ENCODE peak calls at places on chromosomes 4 and X, in eight cellular contexts. R, C, Z, G, M, Q, D and S are unnamed samples.

GRCh38 chr4:29734785-29735184 is 985.4 kb upstream of the PCDH7 start:
- DNase-seq in R (no peak), C (no peak), Z (no peak), G (no peak), M (no peak), Q (no peak), D (no peak), S (no peak)

GRCh38 chr4:180926277-180926676 is 1316.9 kb upstream of the TENM3 start:
- DNase-seq in R (no peak), C (no peak), Z (no peak), G (peak), M (no peak), Q (no peak), D (no peak), S (no peak)

GRCh38 chr4:41524446-41524845 is 13.5 kb upstream of the LIMCH1 start:
- DNase-seq in R (no peak), C (no peak), Z (no peak), G (no peak), M (no peak), Q (no peak), D (no peak), S (no peak)

GRCh38 chr4:168486961-168487820 is 6.9 kb upstream of the DDX60L start:
- DNase-seq in R (no peak), C (no peak), Z (no peak), G (no peak), M (no peak), Q (no peak), D (no peak), S (no peak)

GRCh38 chr4:81635747-81636146 is 164.0 kb upstream of the RASGEF1B start:
- DNase-seq in R (no peak), C (no peak), Z (no peak), G (no peak), M (peak), Q (no peak), D (peak), S (peak)

GRCh38 chr4:182809417-182810102 is 107.6 kb downstream of the DCTD start:
- DNase-seq in R (no peak), C (no peak), Z (no peak), G (no peak), M (no peak), Q (no peak), D (no peak), S (no peak)

GRCh38 chrX:139881130-139881529 is 51.7 kb downstream of the ATP11C start:
- DNase-seq in R (no peak), C (no peak), Z (no peak), G (no peak), M (no peak), Q (no peak), D (no peak), S (no peak)

GRCh38 chrX:94065091-94065490 is 391.1 kb downstream of the FAM133A start:
- DNase-seq in R (no peak), C (no peak), Z (no peak), G (no peak), M (no peak), Q (no peak), D (no peak), S (no peak)

GRCh38 chr4:62640296-62640695 is 1440.2 kb downstream of the ADGRL3 start:
- DNase-seq in R (no peak), C (no peak), Z (no peak), G (no peak), M (no peak), Q (no peak), D (no peak), S (no peak)

GRCh38 chr4:152255437-152255836 is 280.5 kb downstream of the FBXW7 start:
- DNase-seq in R (peak), C (no peak), Z (no peak), G (no peak), M (no peak), Q (peak), D (no peak), S (no peak)

GRCh38 chr4:88672987-88673386 is 24.6 kb downstream of the NAP1L5 start:
- DNase-seq in R (no peak), C (no peak), Z (peak), G (peak), M (no peak), Q (no peak), D (no peak), S (no peak)

GRCh38 chr4:174714393-174715211 is 114.4 kb downstream of the GLRA3 start:
- DNase-seq in R (no peak), C (no peak), Z (peak), G (peak), M (no peak), Q (no peak), D (no peak), S (peak)

GRCh38 chrX:33969105-33969504 is 163.0 kb downstream of the FAM47A start:
- DNase-seq in R (no peak), C (no peak), Z (no peak), G (no peak), M (no peak), Q (no peak), D (no peak), S (no peak)

GRCh38 chrX:133913658-133914388 is 71.6 kb downstream of the GPC3 start:
- DNase-seq in R (no peak), C (no peak), Z (peak), G (no peak), M (no peak), Q (no peak), D (no peak), S (no peak)

GRCh38 chr4:166092797-166093196 is 219.8 kb downstream of the TLL1 start:
- DNase-seq in R (no peak), C (no peak), Z (no peak), G (no peak), M (no peak), Q (no peak), D (no peak), S (no peak)

GRCh38 chr4:72531322-72531721 is 37.7 kb downstream of the ADAMTS3 start:
- DNase-seq in R (no peak), C (no peak), Z (no peak), G (no peak), M (no peak), Q (no peak), D (no peak), S (no peak)

GRCh38 chr4:186029731-186030421 is 39.1 kb upstream of the TLR3 start:
- DNase-seq in R (no peak), C (peak), Z (peak), G (no peak), M (peak), Q (no peak), D (peak), S (peak)

GRCh38 chr4:102598759-102599379 is 97.7 kb downstream of the NFKB1 start:
- DNase-seq in R (no peak), C (no peak), Z (no peak), G (no peak), M (no peak), Q (no peak), D (no peak), S (no peak)

GRCh38 chrX:75596178-75596577 is 73.3 kb upstream of the ZDHHC15 start:
- DNase-seq in R (no peak), C (no peak), Z (no peak), G (no peak), M (no peak), Q (no peak), D (no peak), S (no peak)

GRCh38 chr4:84258905-84259830 is 239.9 kb downstream of the NKX6-1 start:
- DNase-seq in R (no peak), C (no peak), Z (peak), G (peak), M (no peak), Q (no peak), D (no peak), S (no peak)

GRCh38 chr4:22385615-22386014 is 130.3 kb downstream of the ADGRA3 start:
- DNase-seq in R (no peak), C (no peak), Z (no peak), G (no peak), M (no peak), Q (no peak), D (no peak), S (no peak)

GRCh38 chr4:119227690-119228089 is 15.2 kb downstream of the USP53 start:
- DNase-seq in R (no peak), C (no peak), Z (no peak), G (no peak), M (no peak), Q (no peak), D (no peak), S (no peak)

GRCh38 chr4:153520871-153521329 is 54.7 kb downstream of the TMEM131L start:
- DNase-seq in R (no peak), C (no peak), Z (no peak), G (no peak), M (no peak), Q (no peak), D (no peak), S (no peak)

GRCh38 chr4:99013402-99013843 is 17.9 kb downstream of the METAP1 start:
- DNase-seq in R (no peak), C (no peak), Z (peak), G (no peak), M (no peak), Q (no peak), D (no peak), S (no peak)

GRCh38 chr4:46977245-46977644 is 16.1 kb downstream of the GABRA4 start:
- DNase-seq in R (no peak), C (no peak), Z (no peak), G (no peak), M (no peak), Q (no peak), D (no peak), S (no peak)

GRCh38 chrX:153349952-153350351 is 16.0 kb downstream of the ZNF275 start:
- DNase-seq in R (no peak), C (no peak), Z (no peak), G (no peak), M (no peak), Q (no peak), D (no peak), S (no peak)

GRCh38 chr4:6263541-6264540 is 5.8 kb upstream of the WFS1 start:
- DNase-seq in R (no peak), C (peak), Z (peak), G (peak), M (no peak), Q (no peak), D (peak), S (peak)

GRCh38 chr4:47538516-47538915 is 53.4 kb downstream of the ATP10D start:
- DNase-seq in R (no peak), C (no peak), Z (no peak), G (no peak), M (no peak), Q (no peak), D (no peak), S (no peak)

GRCh38 chr4:128416921-128417320 is 129.3 kb upstream of the PGRMC2 start:
- DNase-seq in R (no peak), C (no peak), Z (no peak), G (no peak), M (no peak), Q (no peak), D (no peak), S (no peak)

GRCh38 chr4:7546809-7547367 is 112.2 kb upstream of the PSAPL1 start:
- DNase-seq in R (no peak), C (no peak), Z (no peak), G (no peak), M (no peak), Q (no peak), D (no peak), S (no peak)

GRCh38 chrX:16975233-16975632 is 28.8 kb downstream of the REPS2 start:
- DNase-seq in R (no peak), C (no peak), Z (no peak), G (no peak), M (no peak), Q (no peak), D (no peak), S (no peak)

GRCh38 chrX:150573702-150574101 is 5.3 kb downstream of the MTM1 start:
- DNase-seq in R (no peak), C (no peak), Z (no peak), G (no peak), M (no peak), Q (peak), D (no peak), S (peak)

GRCh38 chr4:91502365-91502764 is 801.4 kb upstream of the GRID2 start:
- DNase-seq in R (no peak), C (no peak), Z (peak), G (no peak), M (no peak), Q (no peak), D (no peak), S (no peak)

GRCh38 chr4:55618546-55619143 is 17.5 kb downstream of the NMU start:
- DNase-seq in R (no peak), C (no peak), Z (no peak), G (no peak), M (no peak), Q (no peak), D (no peak), S (no peak)

GRCh38 chr4:54256491-54257167 is 27.5 kb downstream of the PDGFRA start:
- DNase-seq in R (no peak), C (no peak), Z (no peak), G (no peak), M (no peak), Q (no peak), D (no peak), S (no peak)

GRCh38 chrX:136646602-136647239 is 1.2 kb upstream of the CD40LG start:
- DNase-seq in R (peak), C (no peak), Z (no peak), G (no peak), M (no peak), Q (peak), D (no peak), S (no peak)

GRCh38 chr4:141006236-141006802 is 127.0 kb downstream of the RNF150 start:
- DNase-seq in R (no peak), C (no peak), Z (no peak), G (no peak), M (no peak), Q (no peak), D (no peak), S (no peak)

GRCh38 chr4:109966891-109967481 is 54.3 kb downstream of the EGF start:
- DNase-seq in R (no peak), C (no peak), Z (no peak), G (no peak), M (no peak), Q (no peak), D (no peak), S (no peak)

GRCh38 chr4:36269116-36269515 is 12.3 kb upstream of the DTHD1 start:
- DNase-seq in R (peak), C (no peak), Z (no peak), G (no peak), M (no peak), Q (no peak), D (no peak), S (no peak)

GRCh38 chr4:128379860-128380259 is 92.2 kb upstream of the PGRMC2 start:
- DNase-seq in R (no peak), C (no peak), Z (peak), G (peak), M (no peak), Q (no peak), D (peak), S (peak)